ENCODE peak calls at places on chromosomes 5 and 9, in nine cellular contexts. Y is adipocyte, P is psoas muscle, M is tibial nerve, I is testis, Z is A549, D is adrenal gland, T is heart left ventricle, X is lung. O is an unnamed sample. For H3K4me1, the result is how much of the 10 kb centered on the place peaks cover.

GRCh38 chr5:79774171-79774854 is 84.7 kb downstream of the CMYA5 start:
- DNase-seq in Y (peak), P (no peak), M (no peak), I (peak), Z (peak), D (no peak), T (no peak), X (no peak), O (no peak)

GRCh38 chr9:109469646-109470358 is 28.3 kb downstream of the PTPN3 start:
- DNase-seq in Y (peak), P (peak), M (peak), I (peak), Z (peak), D (peak), T (no peak), X (peak), O (peak)

GRCh38 chr5:173499471-173500212 is 116.8 kb downstream of the BOD1 start:
- DNase-seq in Y (no peak), P (peak), M (peak), I (peak), Z (no peak), D (peak), T (peak), X (no peak), O (peak)

GRCh38 chr5:126579716-126580115 is 15.3 kb downstream of the ALDH7A1 start:
- DNase-seq in Y (no peak), P (no peak), M (no peak), I (no peak), Z (no peak), D (no peak), T (no peak), X (no peak), O (no peak)

GRCh38 chr5:132369471-132370240 is at the start of gene SLC22A5:
- DNase-seq in Y (peak), P (peak), M (peak), I (peak), Z (peak), D (peak), T (peak), X (peak), O (peak)

GRCh38 chr9:32430720-32431119 is 46.3 kb downstream of the ACO1 start:
- DNase-seq in Y (peak), P (no peak), M (no peak), I (no peak), Z (no peak), D (no peak), T (no peak), X (no peak), O (no peak)

GRCh38 chr5:137954131-137954879 is 65.0 kb downstream of the PKD2L2 start:
- DNase-seq in Y (peak), P (no peak), M (no peak), I (no peak), Z (peak), D (peak), T (no peak), X (no peak), O (no peak)

GRCh38 chr9:108271646-108272349 is 584.0 kb downstream of the ACTL7B start:
- DNase-seq in Y (peak), P (no peak), M (no peak), I (no peak), Z (peak), D (no peak), T (no peak), X (no peak), O (no peak)

GRCh38 chr9:112086627-112087026 is 88.5 kb downstream of the SUSD1 start:
- DNase-seq in Y (peak), P (no peak), M (no peak), I (no peak), Z (peak), D (no peak), T (no peak), X (no peak), O (no peak)

GRCh38 chr9:104269996-104270963 is 176.2 kb downstream of the SMC2 start:
- DNase-seq in Y (no peak), P (no peak), M (no peak), I (no peak), Z (peak), D (no peak), T (no peak), X (no peak), O (no peak)

GRCh38 chr5:96966801-96967200 is 30.9 kb downstream of the LNPEP start:
- DNase-seq in Y (no peak), P (no peak), M (no peak), I (no peak), Z (no peak), D (no peak), T (no peak), X (no peak), O (no peak)

GRCh38 chr5:96958977-96959376 is 23.1 kb downstream of the LNPEP start:
- DNase-seq in Y (no peak), P (no peak), M (no peak), I (no peak), Z (no peak), D (no peak), T (no peak), X (no peak), O (no peak)

GRCh38 chr5:96961053-96961452 is 25.2 kb downstream of the LNPEP start:
- DNase-seq in Y (no peak), P (no peak), M (no peak), I (no peak), Z (no peak), D (no peak), T (no peak), X (no peak), O (no peak)

GRCh38 chr5:96963267-96963666 is 27.4 kb downstream of the LNPEP start:
- DNase-seq in Y (peak), P (peak), M (peak), I (no peak), Z (no peak), D (peak), T (no peak), X (no peak), O (peak)

DNA sequence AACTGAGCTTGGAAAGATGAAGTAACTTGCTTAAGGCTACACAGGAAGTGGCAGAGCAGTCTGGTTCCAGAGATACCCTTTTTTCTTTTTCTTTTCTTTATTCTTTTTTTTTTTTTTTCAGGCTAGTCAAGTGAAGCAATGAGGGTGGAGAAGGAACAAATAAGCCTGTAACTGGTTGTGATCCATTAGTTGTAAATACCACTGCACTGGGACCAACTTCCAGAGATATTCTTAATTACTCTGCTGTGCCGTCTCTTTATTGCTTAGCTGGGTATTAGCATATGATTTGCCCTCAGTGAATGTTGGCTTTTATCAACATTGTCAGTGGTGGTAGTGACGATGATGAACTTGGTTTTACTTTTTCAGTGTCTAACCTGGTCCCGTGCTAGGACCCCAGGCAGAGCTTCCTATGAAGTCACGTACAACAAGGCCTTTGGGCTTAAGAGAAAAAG is 26.7 kb downstream of the LNPEP start:
- DNase-seq in Y (no peak), P (no peak), M (no peak), I (no peak), Z (no peak), D (no peak), T (no peak), X (no peak), O (no peak)
- H3K4me1 ChIP-seq in Y (under half), P (under half), M (under half), I (under half), Z (under half), D (under half), T (half or more), X (under half), O (half or more)

DNA sequence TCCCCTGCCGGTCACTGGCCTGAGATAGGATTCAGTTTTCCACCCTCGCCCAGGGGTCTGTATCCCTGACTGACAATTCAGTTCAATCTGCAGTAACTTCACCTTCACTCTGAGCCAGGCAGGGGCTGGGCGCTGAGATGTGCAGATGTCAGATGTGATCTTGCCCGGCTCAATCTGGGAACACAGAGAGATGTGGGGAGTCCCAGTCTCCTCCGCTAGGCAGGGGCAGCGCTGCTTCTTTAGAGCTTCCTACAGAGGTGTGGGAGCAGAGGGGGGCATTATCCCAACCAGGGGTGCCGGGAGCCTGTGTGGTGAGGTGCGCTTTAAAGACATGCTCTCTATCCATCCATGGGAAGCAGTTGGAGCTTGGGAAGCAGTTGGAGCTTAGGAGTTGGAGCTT is 14.6 kb downstream of the TMOD1 start:
- DNase-seq in Y (no peak), P (no peak), M (no peak), I (no peak), Z (no peak), D (no peak), T (no peak), X (no peak), O (no peak)
- H3K4me1 ChIP-seq in Y (under half), P (half or more), M (under half), I (under half), Z (under half), D (under half), T (half or more), X (under half), O (under half)

GRCh38 chr5:169417676-169418075 is 116.7 kb upstream of the SLIT3 start:
- DNase-seq in Y (no peak), P (no peak), M (no peak), I (no peak), Z (no peak), D (no peak), T (no peak), X (no peak), O (no peak)

GRCh38 chr5:169415351-169415750 is 114.4 kb upstream of the SLIT3 start:
- DNase-seq in Y (no peak), P (no peak), M (no peak), I (no peak), Z (no peak), D (no peak), T (no peak), X (no peak), O (no peak)

GRCh38 chr5:169413416-169413815 is 112.5 kb upstream of the SLIT3 start:
- DNase-seq in Y (peak), P (no peak), M (no peak), I (no peak), Z (no peak), D (no peak), T (no peak), X (no peak), O (no peak)

GRCh38 chr5:169416583-169417196 is 115.8 kb upstream of the SLIT3 start:
- DNase-seq in Y (peak), P (peak), M (peak), I (no peak), Z (no peak), D (peak), T (peak), X (no peak), O (peak)

DNA sequence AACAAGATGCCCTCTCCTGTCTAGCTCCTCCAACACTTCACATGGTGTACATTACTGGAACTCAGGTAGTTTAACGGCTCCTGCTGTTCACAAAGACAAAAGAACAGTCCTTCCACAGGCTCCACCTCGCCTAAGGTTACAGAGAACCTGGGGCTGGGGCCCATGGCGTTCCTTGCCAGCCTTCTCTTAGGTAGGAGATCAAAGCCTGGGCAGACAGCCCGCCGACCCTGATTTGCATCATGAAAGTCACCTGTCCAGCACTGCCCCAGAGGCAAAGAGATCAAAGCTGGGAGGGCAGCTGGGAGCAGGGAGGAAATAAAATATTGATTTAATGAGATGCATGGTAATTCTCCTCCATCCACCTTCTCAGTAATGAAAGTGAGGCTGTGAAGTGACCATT is 115.0 kb upstream of the SLIT3 start:
- DNase-seq in Y (no peak), P (no peak), M (no peak), I (no peak), Z (no peak), D (no peak), T (no peak), X (no peak), O (no peak)
- H3K4me1 ChIP-seq in Y (half or more), P (under half), M (under half), I (under half), Z (under half), D (under half), T (under half), X (under half), O (under half)

DNA sequence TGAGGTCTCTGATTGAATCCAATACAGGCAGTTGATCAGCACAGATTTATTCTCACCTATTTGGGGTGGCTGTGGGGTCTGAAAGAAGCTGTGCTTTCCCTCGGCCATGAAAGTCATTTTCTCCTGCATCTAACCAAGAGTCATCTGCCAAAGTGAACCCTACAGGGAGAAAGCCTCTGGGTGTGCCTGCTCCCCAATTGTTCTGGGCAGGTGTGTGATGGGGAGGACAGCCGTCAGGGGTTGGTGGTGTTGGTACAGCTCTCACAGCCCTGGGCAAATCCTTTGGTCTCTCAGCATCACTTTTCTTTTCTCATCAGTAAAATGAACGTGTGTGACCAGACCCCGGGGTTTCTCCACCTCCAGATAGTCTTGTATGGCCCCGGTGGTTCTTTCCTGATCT is 2.5 kb downstream of the PHF2 start:
- DNase-seq in Y (no peak), P (no peak), M (no peak), I (no peak), Z (no peak), D (no peak), T (no peak), X (no peak), O (peak)
- H3K4me1 ChIP-seq in Y (under half), P (half or more), M (half or more), I (under half), Z (under half), D (under half), T (half or more), X (under half), O (half or more)

DNA sequence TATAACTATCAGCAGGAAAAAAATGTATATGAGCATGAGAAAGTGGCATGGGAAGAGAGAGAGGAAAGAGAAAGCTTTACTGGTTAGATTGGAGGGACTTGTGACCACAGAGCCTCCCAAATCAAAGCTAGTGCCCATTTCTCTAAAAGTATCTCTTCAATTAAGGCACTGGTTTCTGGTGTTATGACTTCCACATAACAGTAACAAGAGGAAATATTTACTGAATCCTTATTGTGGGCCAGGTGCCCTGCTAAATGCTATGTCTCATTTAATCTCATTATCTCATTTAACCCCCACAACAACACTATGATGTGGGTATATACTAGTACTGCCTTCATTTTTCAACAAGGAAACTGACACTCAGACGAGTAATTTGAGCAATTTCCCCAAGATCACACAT is 221.5 kb downstream of the EBF1 start:
- DNase-seq in Y (no peak), P (no peak), M (no peak), I (no peak), Z (no peak), D (no peak), T (no peak), X (no peak), O (no peak)
- H3K4me1 ChIP-seq in Y (half or more), P (under half), M (half or more), I (under half), Z (under half), D (under half), T (half or more), X (under half), O (under half)

GRCh38 chr5:149320791-149321330 is 24.4 kb upstream of the GRPEL2 start:
- DNase-seq in Y (peak), P (peak), M (peak), I (peak), Z (peak), D (peak), T (peak), X (peak), O (peak)

GRCh38 chr5:149323235-149324205 is 21.8 kb upstream of the GRPEL2 start:
- DNase-seq in Y (peak), P (no peak), M (no peak), I (no peak), Z (no peak), D (no peak), T (no peak), X (no peak), O (no peak)

GRCh38 chr5:149324639-149325038 is 20.7 kb upstream of the GRPEL2 start:
- DNase-seq in Y (no peak), P (no peak), M (no peak), I (no peak), Z (no peak), D (no peak), T (no peak), X (no peak), O (no peak)

GRCh38 chr5:149325166-149325735 is 20.0 kb upstream of the GRPEL2 start:
- DNase-seq in Y (peak), P (no peak), M (no peak), I (no peak), Z (no peak), D (no peak), T (no peak), X (no peak), O (no peak)

DNA sequence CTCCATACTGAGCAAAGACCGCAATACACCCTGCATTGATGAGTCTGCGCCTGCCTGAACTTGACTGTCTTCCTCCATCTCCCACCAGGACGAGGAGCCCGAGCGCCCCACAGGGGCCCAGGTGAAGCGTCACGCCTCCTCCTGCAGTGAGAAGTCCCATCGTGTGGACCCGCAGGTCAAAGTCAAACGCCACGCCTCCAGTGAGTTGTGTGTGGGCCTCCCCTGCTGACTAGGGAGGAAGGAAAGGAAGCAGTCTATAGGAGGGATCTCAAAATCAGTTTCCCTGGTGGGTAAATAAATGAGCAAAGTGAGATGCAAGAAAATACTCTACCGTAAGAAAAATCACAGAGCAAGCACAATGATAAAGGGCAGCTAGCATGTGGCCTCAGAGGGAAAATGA is 22.8 kb upstream of the GRPEL2 start:
- DNase-seq in Y (no peak), P (no peak), M (no peak), I (no peak), Z (no peak), D (no peak), T (no peak), X (no peak), O (no peak)
- H3K4me1 ChIP-seq in Y (half or more), P (under half), M (under half), I (under half), Z (under half), D (under half), T (under half), X (under half), O (under half)

GRCh38 chr9:122078557-122078956 is 14.6 kb downstream of the TTLL11 start:
- DNase-seq in Y (no peak), P (no peak), M (no peak), I (no peak), Z (no peak), D (no peak), T (no peak), X (no peak), O (no peak)
- H3K4me1 ChIP-seq in Y (under half), P (under half), M (under half), I (under half), Z (under half), D (under half), T (under half), X (under half), O (under half)

GRCh38 chr9:121360975-121361374 is 9.1 kb downstream of the STOM start:
- DNase-seq in Y (peak), P (no peak), M (no peak), I (no peak), Z (no peak), D (no peak), T (no peak), X (no peak), O (no peak)

GRCh38 chr9:121362813-121363585 is 7.1 kb downstream of the STOM start:
- DNase-seq in Y (peak), P (no peak), M (no peak), I (no peak), Z (no peak), D (peak), T (no peak), X (no peak), O (no peak)

GRCh38 chr9:121358747-121359146 is 11.3 kb downstream of the STOM start:
- DNase-seq in Y (no peak), P (no peak), M (no peak), I (no peak), Z (no peak), D (no peak), T (no peak), X (no peak), O (no peak)

GRCh38 chr9:121357011-121357410 is 13.0 kb downstream of the STOM start:
- DNase-seq in Y (no peak), P (no peak), M (no peak), I (no peak), Z (no peak), D (no peak), T (no peak), X (no peak), O (no peak)

DNA sequence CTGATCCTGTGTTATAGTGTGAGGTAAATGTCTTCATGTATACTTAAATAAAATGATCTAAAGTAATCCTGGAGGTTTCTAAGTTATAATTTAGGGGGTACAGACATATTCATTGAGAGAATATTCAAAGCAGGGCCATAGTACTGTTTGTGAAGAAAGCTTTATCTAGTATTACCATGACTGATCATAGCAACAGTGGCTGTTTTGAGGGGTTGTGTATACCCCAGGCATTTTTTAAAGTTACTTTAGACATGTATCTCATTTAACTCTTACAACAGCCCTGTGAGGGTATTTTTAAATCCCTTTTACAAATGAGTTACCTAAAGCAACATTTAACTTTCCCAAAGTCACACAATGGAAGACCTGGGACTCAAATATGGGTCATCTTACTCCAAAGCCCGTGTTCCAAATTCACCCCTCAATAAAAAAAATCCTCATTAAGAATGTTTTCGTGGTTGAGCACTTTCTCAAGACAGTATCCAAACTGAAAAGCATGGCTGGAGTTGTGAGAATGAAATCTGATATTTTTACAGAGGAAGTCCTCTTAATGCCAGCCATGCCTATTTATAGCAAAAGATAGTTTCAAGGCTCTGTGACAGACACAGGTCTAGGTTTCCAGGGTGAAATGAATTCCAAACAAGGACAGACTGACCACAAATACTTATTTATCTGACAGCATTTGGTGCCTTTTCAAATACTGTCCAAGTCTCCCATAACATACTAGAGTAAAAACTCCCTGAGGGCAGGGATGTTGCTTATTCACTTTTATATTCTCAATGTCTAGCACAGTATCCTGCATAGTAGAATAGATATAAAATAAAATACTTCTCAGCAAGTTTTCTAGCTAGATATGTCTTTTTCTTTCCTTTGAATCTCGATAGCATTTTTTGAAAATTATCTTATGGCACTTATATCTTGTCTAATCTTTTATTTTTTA is 10.4 kb downstream of the STOM start:
- DNase-seq in Y (peak), P (no peak), M (no peak), I (no peak), Z (no peak), D (no peak), T (no peak), X (no peak), O (no peak)
- H3K4me1 ChIP-seq in Y (half or more), P (half or more), M (half or more), I (under half), Z (half or more), D (under half), T (half or more), X (under half), O (under half)

O was measured in tibial artery.